ENCODE peak calls at places on chromosomes 13 and 19, in six cellular contexts. H, R, Q, K, M and T are unnamed samples.

GRCh38 chr13:71865858-71866172 is 1.2 kb downstream of the DACH1 start:
- DNase-seq in K (no peak), Q (no peak), H (no peak), R (no peak), M (no peak), T (no peak)

GRCh38 chr19:39156230-39156890 is 30.8 kb downstream of the PAK4 start:
- DNase-seq in Q (peak), R (no peak), M (no peak), H (no peak), K (no peak), T (no peak)

GRCh38 chr13:113061271-113061625 is 44.3 kb upstream of the F7 start:
- DNase-seq in R (no peak), K (no peak), Q (no peak), M (no peak), H (no peak), T (no peak)

GRCh38 chr19:15253076-15253475 is 20.8 kb upstream of the EPHX3 start:
- DNase-seq in R (no peak), M (no peak), H (no peak), Q (no peak), K (no peak), T (no peak)

GRCh38 chr13:40982772-40983171 is 36.3 kb downstream of the ELF1 start:
- DNase-seq in H (no peak), Q (peak), K (peak), R (no peak), M (no peak), T (peak)

GRCh38 chr13:50576156-50576555 is 267.3 kb downstream of the DLEU7 start:
- DNase-seq in H (no peak), M (no peak), Q (peak), R (no peak), K (no peak), T (no peak)

GRCh38 chr19:42091300-42092266 is 15.6 kb downstream of the ZNF574 start:
- DNase-seq in H (no peak), Q (peak), M (no peak), R (no peak), K (peak), T (no peak)

GRCh38 chr19:38452430-38453366 is 19.2 kb downstream of the RYR1 start:
- DNase-seq in K (no peak), M (no peak), Q (peak), H (no peak), R (no peak), T (no peak)

GRCh38 chr19:10431943-10432735 is 11.8 kb downstream of the PDE4A start:
- DNase-seq in Q (peak), H (peak), R (no peak), K (peak), M (no peak), T (peak)

GRCh38 chr19:35845215-35846037 is 6.9 kb downstream of the NPHS1 start:
- DNase-seq in M (no peak), H (no peak), R (no peak), K (no peak), Q (no peak), T (no peak)

GRCh38 chr19:50269653-50270052 is 59.5 kb downstream of the KCNC3 start:
- DNase-seq in H (no peak), Q (no peak), K (no peak), R (no peak), M (no peak), T (no peak)

GRCh38 chr19:41499899-41500298 is 56.9 kb downstream of the ERICH4 start:
- DNase-seq in Q (no peak), K (no peak), H (no peak), M (no peak), R (no peak), T (no peak)

GRCh38 chr13:36818483-36819063 is 449 bp upstream of the RFXAP start:
- DNase-seq in M (no peak), H (no peak), R (no peak), K (no peak), Q (no peak), T (no peak)

GRCh38 chr13:36817996-36818395 is 1.0 kb upstream of the RFXAP start:
- DNase-seq in H (no peak), Q (no peak), M (no peak), K (no peak), R (no peak), T (no peak)

GRCh38 chr13:36820222-36820621 is 1.2 kb downstream of the RFXAP start:
- DNase-seq in R (no peak), M (no peak), H (no peak), Q (no peak), K (no peak), T (peak)

GRCh38 chr13:36819811-36820140 is 754 bp downstream of the RFXAP start:
- DNase-seq in H (no peak), M (no peak), R (no peak), K (peak), Q (no peak), T (no peak)

DNA sequence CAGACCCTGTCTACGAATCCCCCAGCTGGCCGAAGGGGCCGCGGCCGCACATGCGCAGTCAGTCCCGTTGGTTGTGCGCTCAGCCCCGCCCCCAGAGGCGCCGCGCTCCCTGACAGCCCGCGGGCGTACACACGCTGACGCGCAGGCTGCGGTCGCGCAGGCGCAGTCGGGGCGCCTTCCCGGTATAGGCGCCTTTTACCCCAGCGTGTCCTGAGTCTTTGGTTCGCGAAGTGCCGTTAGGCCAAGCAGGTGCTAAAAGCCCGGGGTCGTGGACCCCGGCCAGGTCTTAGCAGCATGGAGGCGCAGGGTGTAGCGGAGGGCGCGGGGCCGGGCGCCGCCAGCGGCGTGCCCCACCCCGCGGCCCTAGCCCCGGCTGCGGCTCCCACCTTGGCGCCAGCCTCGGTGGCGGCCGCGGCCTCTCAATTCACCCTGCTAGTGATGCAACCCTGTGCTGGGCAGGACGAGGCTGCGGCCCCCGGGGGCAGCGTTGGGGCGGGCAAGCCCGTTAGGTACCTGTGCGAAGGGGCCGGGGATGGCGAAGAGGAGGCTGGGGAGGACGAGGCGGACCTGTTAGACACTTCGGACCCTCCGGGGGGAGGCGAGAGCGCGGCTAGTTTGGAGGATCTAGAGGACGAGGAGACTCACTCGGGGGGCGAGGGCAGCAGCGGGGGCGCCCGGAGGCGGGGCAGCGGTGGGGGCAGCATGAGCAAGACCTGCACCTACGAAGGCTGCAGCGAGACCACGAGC is at the start of gene RFXAP:
- DNase-seq in R (peak), H (peak), K (peak), Q (peak), M (peak), T (peak)
- TF ChIP-seq CTCF in R (no peak), H (peak), K (no peak), Q (no peak), M (peak), T (no peak)

GRCh38 chr19:48053076-48053475 is 9.2 kb upstream of the CABP5 start:
- DNase-seq in M (no peak), R (no peak), H (no peak), Q (no peak), K (no peak), T (no peak)
- TF ChIP-seq CTCF in M (no peak), R (no peak), H (no peak), Q (no peak), K (no peak), T (no peak)

GRCh38 chr13:37640499-37640898 is 41.9 kb upstream of the POSTN start:
- DNase-seq in H (no peak), Q (no peak), K (peak), R (no peak), M (no peak), T (no peak)
- TF ChIP-seq CTCF in H (no peak), Q (no peak), K (peak), R (peak), M (peak), T (no peak)

GRCh38 chr13:34420975-34421719 is 520.9 kb upstream of the NBEA start:
- DNase-seq in H (no peak), R (no peak), Q (no peak), K (no peak), M (no peak), T (no peak)
- TF ChIP-seq CTCF in H (no peak), R (peak), Q (no peak), K (peak), M (no peak), T (no peak)